ENCODE peak calls at places on chromosome 19, in four cellular contexts. Q, B, Y and O are unnamed samples.

GRCh38 chr19:4043410-4043809 is 23.3 kb downstream of the ZBTB7A start:
- DNase-seq in Q (no peak), B (no peak), Y (no peak), O (no peak)

GRCh38 chr19:33388231-33388816 is 14.8 kb downstream of the CEBPG start:
- DNase-seq in Q (no peak), B (no peak), Y (no peak), O (no peak)

GRCh38 chr19:47158367-47158791 is 27.7 kb downstream of the SAE1 start:
- DNase-seq in Q (no peak), B (no peak), Y (no peak), O (no peak)

GRCh38 chr19:13959962-13960862 is 7.9 kb downstream of the DCAF15 start:
- DNase-seq in Q (peak; percentile 19), B (peak; percentile 49), Y (no peak), O (no peak)

GRCh38 chr19:34353546-34353945 is 11.4 kb upstream of the GPI start:
- DNase-seq in Q (no peak), B (no peak), Y (no peak), O (no peak)

GRCh38 chr19:18662972-18663732 is 20.3 kb upstream of the CRTC1 start:
- DNase-seq in Q (no peak), B (no peak), Y (no peak), O (no peak)

GRCh38 chr19:19626516-19627441 is 1.2 kb downstream of the LPAR2 start:
- DNase-seq in Q (no peak), B (no peak), Y (no peak), O (no peak)

GRCh38 chr19:16363852-16364230 is 39.2 kb downstream of the KLF2 start:
- DNase-seq in Q (no peak), B (no peak), Y (no peak), O (no peak)

GRCh38 chr19:52946322-52947310 is 16.1 kb downstream of the ZNF816 start:
- DNase-seq in Q (peak; percentile 72), B (no peak), Y (no peak), O (no peak)

GRCh38 chr19:4139614-4140236 is 13.7 kb upstream of the CREB3L3 start:
- DNase-seq in Q (peak; percentile 74), B (peak; percentile 76), Y (no peak), O (no peak)

GRCh38 chr19:7910321-7911161 is 4.1 kb upstream of the TGFBR3L start:
- DNase-seq in Q (no peak), B (no peak), Y (no peak), O (no peak)

GRCh38 chr19:41646589-41647204 is 19.8 kb upstream of the CEACAM4 start:
- DNase-seq in Q (peak; percentile 8), B (peak; percentile 66), Y (no peak), O (no peak)

GRCh38 chr19:56837892-56838679 is 2.4 kb downstream of the PEG3 start:
- DNase-seq in Q (peak; percentile 53), B (no peak), Y (no peak), O (no peak)

GRCh38 chr19:35150445-35150844 is 4.1 kb upstream of the FXYD5 start:
- DNase-seq in Q (no peak), B (no peak), Y (no peak), O (no peak)

GRCh38 chr19:36898422-36898821 is 17.7 kb downstream of the ZNF829 start:
- DNase-seq in Q (no peak), B (no peak), Y (no peak), O (no peak)

GRCh38 chr19:35140898-35141626 is 2.0 kb upstream of the FXYD7 start:
- DNase-seq in Q (peak; percentile 95), B (peak; percentile 100), Y (no peak), O (peak; percentile 58)

GRCh38 chr19:30686911-30687566 is 314.9 kb downstream of the ZNF536 start:
- DNase-seq in Q (no peak), B (no peak), Y (no peak), O (no peak)

GRCh38 chr19:741506-742131 is 9.3 kb upstream of the MISP start:
- DNase-seq in Q (no peak), B (peak; percentile 56), Y (no peak), O (no peak)

GRCh38 chr19:31525610-31526147 is 176.4 kb upstream of the TSHZ3 start:
- DNase-seq in Q (no peak), B (no peak), Y (no peak), O (no peak)

GRCh38 chr19:15452111-15453047 is 2.6 kb upstream of the WIZ start:
- DNase-seq in Q (peak; percentile 87), B (peak; percentile 71), Y (no peak), O (peak; percentile 43)

GRCh38 chr19:34972163-34972705 is 8.2 kb upstream of the ZNF792 start:
- DNase-seq in Q (no peak), B (no peak), Y (no peak), O (no peak)

GRCh38 chr19:58396691-58397532 is 1.5 kb downstream of the RNF225 start:
- DNase-seq in Q (no peak), B (no peak), Y (no peak), O (no peak)
- H3K4me3 ChIP-seq in Q (no peak overlapping the region), B (no peak overlapping the region), Y (no peak overlapping the region), O (no peak overlapping the region)

GRCh38 chr19:1883784-1884183 is 1.5 kb downstream of the ABHD17A start:
- DNase-seq in Q (peak; percentile 31), B (no peak), Y (no peak), O (no peak)

GRCh38 chr19:1884291-1884718 is 991 bp downstream of the ABHD17A start:
- DNase-seq in Q (no peak), B (no peak), Y (no peak), O (no peak)

GRCh38 chr19:1884719-1885334 is 469 bp downstream of the ABHD17A start:
- DNase-seq in Q (peak; percentile 49), B (no peak), Y (no peak), O (no peak)

GRCh38 chr19:1882089-1882785 is 3.1 kb downstream of the ABHD17A start:
- DNase-seq in Q (no peak), B (no peak), Y (no peak), O (no peak)

GRCh38 chr19:1882786-1883692 is 2.3 kb downstream of the ABHD17A start:
- DNase-seq in Q (no peak), B (no peak), Y (no peak), O (no peak)
- H3K4me3 ChIP-seq in Q (peak overlapping the region; percentile 94), B (no peak overlapping the region), Y (peak overlapping the region; percentile 53), O (peak overlapping the region; percentile 86)

GRCh38 chr19:50427318-50427925 is 5.3 kb upstream of the MYBPC2 start:
- DNase-seq in Q (no peak), B (no peak), Y (no peak), O (no peak)
- H3K4me3 ChIP-seq in Q (peak overlapping the region; percentile 22), B (no peak overlapping the region), Y (peak overlapping the region; percentile 19), O (no peak overlapping the region)

GRCh38 chr19:40224342-40225148 is 1.9 kb downstream of the CCNP start:
- DNase-seq in Q (no peak), B (no peak), Y (no peak), O (no peak)

GRCh38 chr19:40223135-40223822 is 3.2 kb downstream of the CCNP start:
- DNase-seq in Q (no peak), B (no peak), Y (no peak), O (no peak)

GRCh38 chr19:40228371-40228770 is 1.9 kb upstream of the CCNP start:
- DNase-seq in Q (no peak), B (no peak), Y (no peak), O (no peak)

GRCh38 chr19:40228863-40229262 is 2.4 kb upstream of the CCNP start:
- DNase-seq in Q (no peak), B (no peak), Y (no peak), O (no peak)

DNA sequence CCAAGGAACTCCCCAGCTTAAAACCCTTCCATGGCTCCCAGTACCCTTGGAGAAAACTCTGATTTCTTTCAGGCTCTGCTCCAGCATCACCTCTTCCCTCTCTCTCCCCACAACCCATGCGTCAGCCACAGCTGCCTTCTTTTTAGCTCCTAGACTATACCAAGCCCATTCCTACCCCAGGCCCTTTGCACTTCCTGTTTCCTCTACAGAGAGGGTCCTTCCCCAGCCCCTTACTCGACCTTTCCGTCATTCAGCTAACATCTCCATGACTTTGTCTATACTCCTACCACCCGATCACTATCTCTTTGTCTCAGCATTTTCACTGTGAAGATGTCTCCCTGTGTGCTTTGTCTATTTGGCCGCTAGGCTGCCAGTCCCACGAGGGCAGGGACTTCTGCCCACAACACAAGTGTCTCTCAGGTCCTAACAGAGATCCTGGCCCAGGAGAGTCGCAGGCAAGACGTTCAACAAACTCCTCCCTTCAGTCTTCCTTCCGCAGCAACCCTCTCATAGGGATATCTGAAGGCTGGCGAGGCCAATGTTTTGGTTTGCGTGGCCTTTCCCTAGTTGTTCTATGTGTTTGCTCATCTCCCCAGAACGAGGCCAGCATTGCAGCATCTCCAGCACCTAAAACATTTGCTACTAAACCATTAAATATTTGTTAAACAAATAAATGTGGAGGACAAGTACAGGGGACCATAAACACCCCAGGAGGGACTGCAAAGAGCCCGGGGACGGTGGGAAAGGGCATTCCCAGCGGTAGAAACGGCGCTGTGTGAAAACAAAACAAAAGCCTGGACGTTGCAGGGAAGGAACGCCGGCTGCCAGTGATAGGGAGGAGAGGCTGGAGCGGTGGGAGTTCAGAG is 816 bp downstream of the CCNP start:
- DNase-seq in Q (peak; percentile 66), B (no peak), Y (no peak), O (no peak)
- H3K4me3 ChIP-seq in Q (peak overlapping the region; percentile 29), B (no peak overlapping the region), Y (peak overlapping the region; percentile 33), O (peak overlapping the region; percentile 16)

GRCh38 chr19:46015080-46015960 is 7.5 kb downstream of the PGLYRP1 start:
- DNase-seq in Q (peak; percentile 68), B (peak; percentile 72), Y (no peak), O (no peak)
- H3K4me3 ChIP-seq in Q (no peak overlapping the region), B (peak overlapping the region; percentile 59), Y (no peak overlapping the region), O (peak overlapping the region; percentile 23)